ENCODE peak calls at places on chromosome 11, in four cellular contexts. F is spleen, Q is brain microvascular endothelial cell, E is SK-N-SH. R is an unnamed sample.

GRCh38 chr11:109085708-109086373 is 336.1 kb upstream of the C11orf87 start:
- DNase-seq in F (no peak), E (no peak), Q (no peak), R (no peak)

GRCh38 chr11:135069884-135070283 is 657.8 kb upstream of the B3GAT1 start:
- DNase-seq in E (no peak), F (no peak), Q (no peak), R (no peak)

GRCh38 chr11:32427616-32427934 is 7.8 kb downstream of the WT1 start:
- DNase-seq in E (no peak), F (no peak), Q (no peak), R (no peak)

GRCh38 chr11:2580444-2581050 is 119.2 kb downstream of the KCNQ1OT1 start:
- DNase-seq in E (peak), F (peak), Q (no peak), R (no peak)

GRCh38 chr11:79100093-79100704 is 340.6 kb downstream of the TENM4 start:
- DNase-seq in F (no peak), E (peak), Q (peak), R (peak)

GRCh38 chr11:16743478-16743877 is 5.0 kb downstream of the C11orf58 start:
- DNase-seq in E (no peak), F (no peak), Q (no peak), R (no peak)

GRCh38 chr11:86172894-86173293 is 71.7 kb upstream of the EED start:
- DNase-seq in Q (peak), E (no peak), F (no peak), R (no peak)

GRCh38 chr11:60378359-60378758 is at the start of gene MS4A7:
- DNase-seq in E (no peak), Q (no peak), F (peak), R (no peak)

GRCh38 chr11:12901874-12902481 is 107.1 kb upstream of the RASSF10 start:
- DNase-seq in F (no peak), Q (no peak), E (no peak), R (no peak)

GRCh38 chr11:123576501-123576900 is 77.9 kb downstream of the SCN3B start:
- DNase-seq in F (no peak), Q (no peak), E (no peak), R (no peak)

GRCh38 chr11:122137081-122137793 is 21.2 kb upstream of the BLID start:
- DNase-seq in F (no peak), E (no peak), Q (peak), R (no peak)

GRCh38 chr11:35344990-35345655 is 74.2 kb downstream of the SLC1A2 start:
- DNase-seq in E (no peak), Q (no peak), F (peak), R (no peak)

GRCh38 chr11:104320091-104320490 is 156.1 kb upstream of the PDGFD start:
- DNase-seq in F (no peak), Q (no peak), E (no peak), R (no peak)

GRCh38 chr11:125141686-125142535 is 22.6 kb upstream of the PKNOX2 start:
- DNase-seq in Q (peak), E (peak), F (peak), R (peak)

GRCh38 chr11:116913000-116913399 is 75.6 kb upstream of the APOA1 start:
- DNase-seq in F (no peak), Q (peak), E (no peak), R (no peak)

GRCh38 chr11:69384548-69385465 is 90.9 kb downstream of the MYEOV start:
- DNase-seq in E (peak), Q (no peak), F (peak), R (no peak)

GRCh38 chr11:76854709-76855108 is 6.0 kb upstream of the ACER3 start:
- DNase-seq in Q (no peak), E (no peak), F (no peak), R (no peak)

GRCh38 chr11:57255618-57256017 is 18.6 kb upstream of the APLNR start:
- DNase-seq in E (no peak), Q (peak), F (no peak), R (no peak)

GRCh38 chr11:115464269-115464668 is 39.9 kb downstream of the CADM1 start:
- DNase-seq in F (no peak), E (no peak), Q (no peak), R (no peak)

GRCh38 chr11:106278391-106278790 is 200.9 kb downstream of the AASDHPPT start:
- DNase-seq in F (no peak), E (no peak), Q (no peak), R (no peak)

GRCh38 chr11:4979021-4979420 is 15.6 kb upstream of the OR51L1 start:
- DNase-seq in Q (no peak), E (no peak), F (no peak), R (no peak)

GRCh38 chr11:106399075-106399500 is 321.6 kb downstream of the AASDHPPT start:
- DNase-seq in F (no peak), E (peak), Q (peak), R (no peak)

GRCh38 chr11:64251986-64252837 is 882 bp downstream of the PLCB3 start:
- DNase-seq in F (no peak), E (peak), Q (no peak), R (no peak)
- H3K27ac ChIP-seq in F (no peak), E (peak), Q (no peak), R (peak)

GRCh38 chr11:72984448-72985077 is 157.6 kb downstream of the FCHSD2 start:
- DNase-seq in E (no peak), F (no peak), Q (no peak), R (no peak)

GRCh38 chr11:72988796-72989195 is 153.3 kb downstream of the FCHSD2 start:
- DNase-seq in F (no peak), Q (no peak), E (no peak), R (no peak)

GRCh38 chr11:72982286-72982685 is 159.8 kb downstream of the FCHSD2 start:
- DNase-seq in E (no peak), Q (no peak), F (no peak), R (no peak)

GRCh38 chr11:72983560-72983959 is 158.6 kb downstream of the FCHSD2 start:
- DNase-seq in F (no peak), E (no peak), Q (no peak), R (no peak)

DNA sequence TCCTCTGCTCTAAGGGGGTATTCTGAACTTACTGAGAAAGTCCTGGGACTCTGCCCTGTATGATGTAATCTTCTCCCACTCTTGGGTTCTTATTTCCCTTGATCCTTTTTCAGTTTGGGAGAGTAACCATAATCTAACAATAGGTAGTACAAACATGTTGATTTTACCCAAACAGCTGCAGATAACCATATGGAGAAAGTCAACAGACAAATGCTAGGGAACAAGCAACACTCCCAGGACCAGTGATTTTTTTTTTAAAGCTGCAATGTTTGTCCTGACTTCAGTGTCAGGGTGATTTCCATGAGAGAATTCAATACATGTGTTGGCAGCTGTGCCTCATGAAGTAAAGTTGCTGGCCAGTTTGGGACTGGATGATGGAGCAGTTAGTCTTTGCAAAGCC is 156.5 kb downstream of the FCHSD2 start:
- DNase-seq in F (no peak), Q (no peak), E (no peak), R (no peak)
- H3K27ac ChIP-seq in F (no peak), Q (no peak), E (no peak), R (no peak)

GRCh38 chr11:45900916-45901617 is 6.0 kb downstream of the FREY1 start:
- DNase-seq in E (peak), Q (no peak), F (no peak), R (no peak)

GRCh38 chr11:45896392-45897068 is 10.5 kb downstream of the FREY1 start:
- DNase-seq in E (peak), Q (no peak), F (no peak), R (no peak)

GRCh38 chr11:45897556-45897955 is 9.5 kb downstream of the FREY1 start:
- DNase-seq in F (no peak), E (peak), Q (no peak), R (no peak)

GRCh38 chr11:45899448-45900174 is 7.5 kb downstream of the FREY1 start:
- DNase-seq in Q (peak), E (peak), F (peak), R (peak)

GRCh38 chr11:45899086-45899447 is 8.0 kb downstream of the FREY1 start:
- DNase-seq in Q (no peak), E (no peak), F (no peak), R (no peak)
- H3K27ac ChIP-seq in Q (peak), E (peak), F (no peak), R (peak)

DNA sequence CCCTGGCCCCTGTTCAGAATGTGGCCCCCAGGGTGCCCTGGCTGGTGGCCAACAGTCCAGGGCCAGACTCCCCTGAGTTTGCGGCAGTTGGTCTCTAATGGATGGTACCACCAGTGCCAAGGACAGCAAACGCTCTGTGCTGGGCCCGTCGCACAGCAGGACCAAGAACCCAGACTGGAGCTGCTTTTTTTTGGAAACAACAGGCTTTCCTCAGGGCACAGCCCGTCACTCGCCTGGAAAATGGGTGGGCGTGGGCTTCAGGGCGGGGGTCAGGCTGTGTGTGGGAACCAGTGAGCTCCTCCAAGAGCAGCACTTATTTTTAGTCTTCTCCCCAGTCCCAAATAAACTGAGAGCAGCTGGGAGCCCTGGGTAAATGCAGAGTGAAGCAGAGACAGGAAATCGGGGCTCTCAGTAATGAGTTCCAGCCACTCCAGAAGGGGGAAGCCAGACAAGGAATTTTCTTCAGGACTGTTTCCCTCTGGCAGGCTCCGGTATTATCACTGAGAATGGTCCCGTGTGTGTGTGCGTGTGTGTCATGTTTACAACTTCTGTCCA is 62.9 kb downstream of the PPFIBP2 start:
- DNase-seq in E (peak), F (no peak), Q (no peak), R (no peak)
- H3K27ac ChIP-seq in E (peak), F (peak), Q (no peak), R (peak)

GRCh38 chr11:19419813-19420212 is 179.1 kb upstream of the E2F8 start:
- DNase-seq in Q (no peak), E (no peak), F (no peak), R (no peak)
- H3K27ac ChIP-seq in Q (no peak), E (no peak), F (no peak), R (no peak)

GRCh38 chr11:66607126-66607834 is 9.2 kb upstream of the RBM14 start:
- DNase-seq in F (no peak), Q (peak), E (no peak), R (peak)
- H3K27ac ChIP-seq in F (no peak), Q (no peak), E (no peak), R (peak)

DNA sequence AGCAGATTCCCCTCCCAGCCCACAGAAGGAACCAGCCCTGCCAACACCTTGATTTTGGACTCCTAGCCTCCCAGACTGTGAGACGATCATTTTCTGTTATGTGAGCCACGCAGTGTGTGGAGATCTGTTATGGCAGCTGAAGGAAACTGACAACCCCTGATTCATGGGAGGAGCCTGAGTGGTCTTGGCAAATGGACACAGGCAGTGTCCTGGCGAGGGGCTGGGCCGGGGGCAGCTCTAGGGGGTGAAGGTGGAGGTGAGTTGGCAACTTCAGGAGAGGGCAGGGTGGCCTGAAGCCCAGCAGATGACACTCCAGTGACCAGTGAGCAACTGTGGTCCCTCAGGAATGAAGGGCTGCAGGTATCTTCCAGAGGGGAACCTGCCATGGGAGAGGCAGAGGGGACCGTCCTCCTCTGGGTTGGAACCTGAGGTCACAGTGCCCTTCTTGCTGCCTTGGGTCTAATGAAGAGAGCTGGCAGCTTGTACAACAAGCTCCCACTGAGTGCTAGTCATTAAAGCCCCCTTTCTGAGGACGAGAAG is 82.7 kb downstream of the CSNK2A3 start:
- DNase-seq in Q (no peak), F (no peak), E (no peak), R (no peak)
- H3K27ac ChIP-seq in Q (no peak), F (no peak), E (no peak), R (no peak)

R was measured in substantia nigra.